ENCODE peak calls at places on chromosomes 2 and 18, in nine cellular contexts. One of them, this sample, is unnamed.

GRCh38 chr2:9655441-9656269 is 24.9 kb upstream of the YWHAQ start:
- DNase-seq in upper lobe of right lung: no peak
- DNase-seq in astrocyte of the spinal cord: peak
- DNase-seq in CD8-positive, alpha-beta T cell: peak
- DNase-seq in AG04449: peak
- DNase-seq in choroid plexus epithelial cell: peak
- DNase-seq in AG10803: peak
- DNase-seq in stomach: no peak
- DNase-seq in mesothelial cell of epicardium: no peak
- DNase-seq in this sample: no peak

GRCh38 chr2:223811757-223812156 is 25.6 kb downstream of the AP1S3 start:
- DNase-seq in mesothelial cell of epicardium: no peak
- DNase-seq in CD8-positive, alpha-beta T cell: no peak
- DNase-seq in stomach: no peak
- DNase-seq in upper lobe of right lung: no peak
- DNase-seq in AG04449: peak
- DNase-seq in choroid plexus epithelial cell: no peak
- DNase-seq in astrocyte of the spinal cord: peak
- DNase-seq in AG10803: no peak
- DNase-seq in this sample: no peak

GRCh38 chr2:177422271-177422670 is 29.7 kb downstream of the AGPS start:
- DNase-seq in upper lobe of right lung: no peak
- DNase-seq in astrocyte of the spinal cord: peak
- DNase-seq in mesothelial cell of epicardium: no peak
- DNase-seq in AG10803: peak
- DNase-seq in AG04449: peak
- DNase-seq in CD8-positive, alpha-beta T cell: no peak
- DNase-seq in stomach: no peak
- DNase-seq in choroid plexus epithelial cell: peak
- DNase-seq in this sample: no peak

GRCh38 chr2:25521126-25521525 is 152.3 kb downstream of the DTNB start:
- DNase-seq in upper lobe of right lung: no peak
- DNase-seq in stomach: no peak
- DNase-seq in choroid plexus epithelial cell: no peak
- DNase-seq in astrocyte of the spinal cord: no peak
- DNase-seq in mesothelial cell of epicardium: no peak
- DNase-seq in AG10803: peak
- DNase-seq in AG04449: no peak
- DNase-seq in CD8-positive, alpha-beta T cell: no peak
- DNase-seq in this sample: no peak

GRCh38 chr2:8586397-8587051 is 95.3 kb upstream of the ID2 start:
- DNase-seq in AG04449: no peak
- DNase-seq in AG10803: no peak
- DNase-seq in mesothelial cell of epicardium: no peak
- DNase-seq in astrocyte of the spinal cord: no peak
- DNase-seq in upper lobe of right lung: peak
- DNase-seq in CD8-positive, alpha-beta T cell: no peak
- DNase-seq in choroid plexus epithelial cell: no peak
- DNase-seq in stomach: no peak
- DNase-seq in this sample: no peak

GRCh38 chr18:57780318-57781127 is 22.6 kb downstream of the ATP8B1 start:
- DNase-seq in CD8-positive, alpha-beta T cell: no peak
- DNase-seq in AG10803: peak
- DNase-seq in mesothelial cell of epicardium: no peak
- DNase-seq in astrocyte of the spinal cord: peak
- DNase-seq in choroid plexus epithelial cell: peak
- DNase-seq in AG04449: peak
- DNase-seq in stomach: no peak
- DNase-seq in upper lobe of right lung: no peak
- DNase-seq in this sample: no peak

GRCh38 chr18:75482880-75483279 is 55.4 kb upstream of the SMIM21 start:
- DNase-seq in AG04449: no peak
- DNase-seq in AG10803: no peak
- DNase-seq in astrocyte of the spinal cord: no peak
- DNase-seq in stomach: no peak
- DNase-seq in CD8-positive, alpha-beta T cell: no peak
- DNase-seq in upper lobe of right lung: no peak
- DNase-seq in mesothelial cell of epicardium: no peak
- DNase-seq in choroid plexus epithelial cell: peak
- DNase-seq in this sample: no peak

GRCh38 chr2:100070078-100070477 is 72.3 kb downstream of the AFF3 start:
- DNase-seq in AG10803: peak
- DNase-seq in upper lobe of right lung: no peak
- DNase-seq in CD8-positive, alpha-beta T cell: no peak
- DNase-seq in choroid plexus epithelial cell: peak
- DNase-seq in stomach: no peak
- DNase-seq in mesothelial cell of epicardium: no peak
- DNase-seq in AG04449: no peak
- DNase-seq in astrocyte of the spinal cord: no peak
- DNase-seq in this sample: no peak

GRCh38 chr2:219997341-219997851 is 370.0 kb downstream of the SLC4A3 start:
- DNase-seq in stomach: no peak
- DNase-seq in mesothelial cell of epicardium: peak
- DNase-seq in upper lobe of right lung: no peak
- DNase-seq in AG10803: peak
- DNase-seq in CD8-positive, alpha-beta T cell: no peak
- DNase-seq in astrocyte of the spinal cord: peak
- DNase-seq in choroid plexus epithelial cell: peak
- DNase-seq in AG04449: no peak
- DNase-seq in this sample: peak

GRCh38 chr2:188684795-188685194 is 289.4 kb upstream of the COL3A1 start:
- DNase-seq in choroid plexus epithelial cell: no peak
- DNase-seq in AG04449: no peak
- DNase-seq in upper lobe of right lung: no peak
- DNase-seq in mesothelial cell of epicardium: no peak
- DNase-seq in CD8-positive, alpha-beta T cell: no peak
- DNase-seq in stomach: no peak
- DNase-seq in AG10803: no peak
- DNase-seq in astrocyte of the spinal cord: no peak
- DNase-seq in this sample: no peak

GRCh38 chr2:86704482-86704971 is 15.6 kb upstream of the RMND5A start:
- DNase-seq in AG10803: peak
- DNase-seq in mesothelial cell of epicardium: no peak
- DNase-seq in upper lobe of right lung: no peak
- DNase-seq in AG04449: peak
- DNase-seq in astrocyte of the spinal cord: peak
- DNase-seq in CD8-positive, alpha-beta T cell: no peak
- DNase-seq in choroid plexus epithelial cell: peak
- DNase-seq in stomach: peak
- DNase-seq in this sample: no peak

GRCh38 chr18:33440384-33441043 is at the start of gene CCDC178:
- DNase-seq in choroid plexus epithelial cell: peak
- DNase-seq in upper lobe of right lung: peak
- DNase-seq in mesothelial cell of epicardium: peak
- DNase-seq in AG04449: no peak
- DNase-seq in CD8-positive, alpha-beta T cell: no peak
- DNase-seq in astrocyte of the spinal cord: peak
- DNase-seq in AG10803: no peak
- DNase-seq in stomach: peak
- DNase-seq in this sample: peak

GRCh38 chr2:14634885-14635871 is 2.7 kb downstream of the LRATD1 start:
- DNase-seq in CD8-positive, alpha-beta T cell: no peak
- DNase-seq in mesothelial cell of epicardium: peak
- DNase-seq in upper lobe of right lung: peak
- DNase-seq in AG10803: peak
- DNase-seq in astrocyte of the spinal cord: peak
- DNase-seq in choroid plexus epithelial cell: peak
- DNase-seq in stomach: peak
- DNase-seq in AG04449: no peak
- DNase-seq in this sample: peak

GRCh38 chr2:14633451-14634211 is 1.1 kb downstream of the LRATD1 start:
- DNase-seq in stomach: no peak
- DNase-seq in choroid plexus epithelial cell: no peak
- DNase-seq in CD8-positive, alpha-beta T cell: no peak
- DNase-seq in AG04449: no peak
- DNase-seq in AG10803: no peak
- DNase-seq in astrocyte of the spinal cord: no peak
- DNase-seq in upper lobe of right lung: peak
- DNase-seq in mesothelial cell of epicardium: no peak
- DNase-seq in this sample: peak

GRCh38 chr2:14633031-14633430 is 514 bp downstream of the LRATD1 start:
- DNase-seq in mesothelial cell of epicardium: no peak
- DNase-seq in astrocyte of the spinal cord: no peak
- DNase-seq in choroid plexus epithelial cell: no peak
- DNase-seq in AG04449: no peak
- DNase-seq in upper lobe of right lung: peak
- DNase-seq in CD8-positive, alpha-beta T cell: no peak
- DNase-seq in stomach: peak
- DNase-seq in AG10803: no peak
- DNase-seq in this sample: peak

GRCh38 chr2:14632133-14632936 is at the start of gene LRATD1:
- DNase-seq in stomach: peak
- DNase-seq in mesothelial cell of epicardium: peak
- DNase-seq in upper lobe of right lung: peak
- DNase-seq in choroid plexus epithelial cell: peak
- DNase-seq in AG04449: no peak
- DNase-seq in CD8-positive, alpha-beta T cell: no peak
- DNase-seq in AG10803: peak
- DNase-seq in astrocyte of the spinal cord: peak
- DNase-seq in this sample: peak

DNA sequence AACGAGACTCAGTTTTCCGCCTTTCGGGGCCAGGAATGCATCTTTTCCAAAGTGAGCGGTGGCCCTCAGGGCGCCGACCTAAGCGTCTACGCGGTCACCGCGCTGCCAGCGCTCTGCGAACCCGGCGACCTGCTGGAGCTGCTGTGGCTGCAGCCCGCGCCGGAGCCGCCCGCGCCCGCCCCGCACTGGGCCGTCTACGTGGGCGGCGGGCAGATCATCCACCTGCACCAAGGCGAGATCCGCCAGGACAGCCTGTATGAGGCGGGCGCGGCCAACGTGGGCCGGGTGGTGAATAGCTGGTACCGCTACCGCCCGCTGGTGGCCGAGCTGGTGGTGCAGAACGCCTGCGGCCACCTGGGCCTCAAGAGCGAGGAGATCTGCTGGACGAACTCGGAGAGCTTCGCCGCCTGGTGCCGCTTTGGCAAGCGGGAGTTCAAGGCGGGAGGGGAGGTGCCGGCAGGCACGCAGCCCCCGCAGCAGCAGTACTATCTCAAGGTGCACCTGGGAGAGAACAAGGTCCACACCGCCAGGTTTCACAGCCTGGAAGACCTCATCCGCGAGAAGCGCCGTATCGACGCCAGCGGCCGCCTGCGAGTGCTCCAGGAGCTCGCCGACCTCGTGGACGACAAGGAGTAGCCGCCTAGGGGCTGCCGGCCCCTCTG is 1.8 kb downstream of the LRATD1 start:
- DNase-seq in AG04449: no peak
- DNase-seq in mesothelial cell of epicardium: peak
- DNase-seq in astrocyte of the spinal cord: peak
- DNase-seq in choroid plexus epithelial cell: peak
- DNase-seq in CD8-positive, alpha-beta T cell: no peak
- DNase-seq in AG10803: peak
- DNase-seq in stomach: peak
- DNase-seq in upper lobe of right lung: peak
- DNase-seq in this sample: peak
- TF ChIP-seq CTCF in AG04449: peak
- TF ChIP-seq CTCF in mesothelial cell of epicardium: peak
- TF ChIP-seq CTCF in astrocyte of the spinal cord: peak
- TF ChIP-seq CTCF in choroid plexus epithelial cell: peak
- TF ChIP-seq CTCF in CD8-positive, alpha-beta T cell: no peak
- TF ChIP-seq CTCF in AG10803: peak
- TF ChIP-seq CTCF in stomach: no peak
- TF ChIP-seq CTCF in upper lobe of right lung: peak
- TF ChIP-seq CTCF in this sample: peak

GRCh38 chr2:206028101-206028500 is 57.9 kb downstream of the INO80D start:
- DNase-seq in AG04449: no peak
- DNase-seq in AG10803: no peak
- DNase-seq in CD8-positive, alpha-beta T cell: no peak
- DNase-seq in astrocyte of the spinal cord: no peak
- DNase-seq in mesothelial cell of epicardium: no peak
- DNase-seq in stomach: no peak
- DNase-seq in choroid plexus epithelial cell: no peak
- DNase-seq in upper lobe of right lung: no peak
- DNase-seq in this sample: no peak

GRCh38 chr2:206020151-206020550 is 65.8 kb downstream of the INO80D start:
- DNase-seq in mesothelial cell of epicardium: no peak
- DNase-seq in stomach: no peak
- DNase-seq in upper lobe of right lung: no peak
- DNase-seq in choroid plexus epithelial cell: no peak
- DNase-seq in AG04449: no peak
- DNase-seq in CD8-positive, alpha-beta T cell: no peak
- DNase-seq in AG10803: no peak
- DNase-seq in astrocyte of the spinal cord: no peak
- DNase-seq in this sample: no peak

GRCh38 chr2:206023183-206023582 is 62.8 kb downstream of the INO80D start:
- DNase-seq in choroid plexus epithelial cell: peak
- DNase-seq in astrocyte of the spinal cord: no peak
- DNase-seq in AG10803: no peak
- DNase-seq in mesothelial cell of epicardium: no peak
- DNase-seq in upper lobe of right lung: no peak
- DNase-seq in AG04449: no peak
- DNase-seq in stomach: no peak
- DNase-seq in CD8-positive, alpha-beta T cell: no peak
- DNase-seq in this sample: no peak
- TF ChIP-seq CTCF in choroid plexus epithelial cell: peak
- TF ChIP-seq CTCF in astrocyte of the spinal cord: no peak
- TF ChIP-seq CTCF in AG10803: no peak
- TF ChIP-seq CTCF in mesothelial cell of epicardium: peak
- TF ChIP-seq CTCF in upper lobe of right lung: no peak
- TF ChIP-seq CTCF in AG04449: no peak
- TF ChIP-seq CTCF in stomach: no peak
- TF ChIP-seq CTCF in CD8-positive, alpha-beta T cell: no peak
- TF ChIP-seq CTCF in this sample: no peak

DNA sequence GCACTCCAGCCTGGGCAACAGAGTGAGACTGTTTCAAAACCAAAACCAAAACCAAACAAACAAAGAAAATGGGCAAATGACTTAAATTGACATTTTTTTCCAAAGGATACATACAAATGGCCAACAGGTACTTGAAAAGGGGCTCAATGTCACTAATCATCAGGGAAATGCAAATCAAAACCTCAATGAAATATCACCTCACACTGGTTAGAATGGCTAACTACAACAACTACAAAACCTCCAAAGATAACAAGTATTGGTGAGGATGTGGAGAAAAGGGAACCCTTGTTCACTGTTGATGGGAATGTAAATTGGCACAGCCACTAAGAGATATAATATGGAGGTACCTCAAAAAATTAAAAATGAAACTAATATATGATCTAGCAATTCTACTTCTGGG is 213.2 kb upstream of the HS6ST1 start:
- DNase-seq in upper lobe of right lung: no peak
- DNase-seq in mesothelial cell of epicardium: no peak
- DNase-seq in choroid plexus epithelial cell: no peak
- DNase-seq in AG10803: no peak
- DNase-seq in stomach: no peak
- DNase-seq in AG04449: no peak
- DNase-seq in astrocyte of the spinal cord: no peak
- DNase-seq in CD8-positive, alpha-beta T cell: no peak
- DNase-seq in this sample: no peak
- TF ChIP-seq CTCF in upper lobe of right lung: peak
- TF ChIP-seq CTCF in mesothelial cell of epicardium: no peak
- TF ChIP-seq CTCF in choroid plexus epithelial cell: no peak
- TF ChIP-seq CTCF in AG10803: peak
- TF ChIP-seq CTCF in stomach: no peak
- TF ChIP-seq CTCF in AG04449: no peak
- TF ChIP-seq CTCF in astrocyte of the spinal cord: peak
- TF ChIP-seq CTCF in CD8-positive, alpha-beta T cell: no peak
- TF ChIP-seq CTCF in this sample: peak

DNA sequence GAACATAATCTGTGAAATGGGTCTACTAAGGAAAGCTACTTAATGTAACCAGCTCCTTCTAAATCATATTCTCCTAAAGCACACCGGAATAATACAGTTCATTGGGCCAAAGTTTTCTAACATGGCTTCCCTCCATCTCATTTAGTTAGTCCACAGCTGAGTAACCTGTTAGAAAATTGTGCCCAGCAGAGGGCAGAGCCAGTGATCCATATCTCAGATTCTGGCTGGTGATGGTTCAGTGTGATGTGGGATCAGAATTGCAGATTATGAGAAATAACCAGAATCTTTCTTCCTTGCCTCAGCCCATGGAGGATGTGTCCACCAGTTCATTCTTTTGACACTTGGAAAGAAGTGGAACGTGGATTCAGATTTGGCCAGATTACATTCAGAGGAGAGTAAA is 9.4 kb upstream of the CTLA4 start:
- DNase-seq in choroid plexus epithelial cell: no peak
- DNase-seq in AG04449: no peak
- DNase-seq in stomach: no peak
- DNase-seq in upper lobe of right lung: no peak
- DNase-seq in astrocyte of the spinal cord: no peak
- DNase-seq in CD8-positive, alpha-beta T cell: no peak
- DNase-seq in mesothelial cell of epicardium: no peak
- DNase-seq in AG10803: no peak
- DNase-seq in this sample: no peak
- TF ChIP-seq CTCF in choroid plexus epithelial cell: peak
- TF ChIP-seq CTCF in AG04449: no peak
- TF ChIP-seq CTCF in stomach: no peak
- TF ChIP-seq CTCF in upper lobe of right lung: no peak
- TF ChIP-seq CTCF in astrocyte of the spinal cord: no peak
- TF ChIP-seq CTCF in CD8-positive, alpha-beta T cell: peak
- TF ChIP-seq CTCF in mesothelial cell of epicardium: no peak
- TF ChIP-seq CTCF in AG10803: no peak
- TF ChIP-seq CTCF in this sample: no peak